ENCODE peak calls at places on chromosomes 2 and 18, in eight cellular contexts. C is vagina; U is adrenal gland; I is lower lobe of right lung; D is CD8-positive, alpha-beta T cell; X is tibial artery; V is bronchial epithelial cell; A is astrocyte. O is an unnamed sample. For H3K36me3, the result is how much of the 10 kb centered on the place peaks cover.

GRCh38 chr18:46555724-46556123 is 101.3 kb downstream of the LOXHD1 start:
- DNase-seq in C (no peak), I (no peak), D (no peak), V (peak), A (no peak), X (no peak), U (no peak), O (peak)

GRCh38 chr2:50674876-50675275 is 357.1 kb downstream of the NRXN1 start:
- DNase-seq in C (no peak), V (no peak), D (no peak), I (no peak), X (no peak), U (no peak), A (no peak), O (no peak)

GRCh38 chr18:50107468-50107867 is 87.5 kb downstream of the MYO5B start:
- DNase-seq in V (no peak), X (no peak), I (no peak), C (no peak), D (no peak), U (no peak), A (no peak), O (no peak)

GRCh38 chr18:50836521-50836957 is 16.7 kb upstream of the MRO start:
- DNase-seq in C (no peak), D (no peak), I (no peak), X (no peak), A (peak), V (peak), U (no peak), O (no peak)

GRCh38 chr2:127683766-127684165 is 8.4 kb upstream of the LIMS2 start:
- DNase-seq in X (peak), I (no peak), A (peak), V (no peak), D (no peak), U (no peak), C (no peak), O (no peak)

GRCh38 chr2:39996653-39997080 is 217.6 kb upstream of the THUMPD2 start:
- DNase-seq in I (no peak), D (no peak), C (no peak), V (peak), A (peak), U (no peak), X (no peak), O (no peak)

GRCh38 chr2:96103906-96104861 is 12.2 kb downstream of the ADRA2B start:
- DNase-seq in I (peak), D (no peak), A (no peak), X (peak), V (no peak), C (no peak), U (peak), O (no peak)

GRCh38 chr2:231682546-231683291 is 25.6 kb upstream of the PTMA start:
- DNase-seq in U (no peak), C (no peak), X (no peak), A (no peak), V (no peak), I (no peak), D (no peak), O (no peak)

GRCh38 chr18:8969639-8970378 is 132.7 kb upstream of the NDUFV2 start:
- DNase-seq in X (no peak), A (peak), D (no peak), I (no peak), U (no peak), V (peak), C (no peak), O (no peak)

GRCh38 chr2:187129306-187129705 is 280.3 kb upstream of the ZSWIM2 start:
- DNase-seq in V (peak), C (no peak), A (no peak), D (no peak), X (no peak), U (no peak), I (no peak), O (no peak)

GRCh38 chr18:12304351-12305210 is 3.5 kb upstream of the TUBB6 start:
- DNase-seq in U (no peak), C (peak), V (peak), A (peak), I (peak), D (no peak), X (no peak), O (no peak)

GRCh38 chr2:39871291-39871761 is 92.3 kb upstream of the THUMPD2 start:
- DNase-seq in D (no peak), U (no peak), V (peak), A (peak), C (no peak), X (no peak), I (no peak), O (no peak)

GRCh38 chr2:69493268-69493667 is 56.0 kb upstream of the NFU1 start:
- DNase-seq in A (no peak), V (no peak), U (no peak), X (no peak), D (no peak), C (no peak), I (no peak), O (no peak)

GRCh38 chr2:20585710-20586378 is 65.1 kb downstream of the HS1BP3 start:
- DNase-seq in C (no peak), V (no peak), U (peak), I (peak), A (no peak), X (no peak), D (no peak), O (peak)

GRCh38 chr18:31248783-31249521 is 69.0 kb upstream of the DSG1 start:
- DNase-seq in U (no peak), I (no peak), C (no peak), A (peak), X (no peak), V (peak), D (no peak), O (no peak)

GRCh38 chr2:142097711-142098110 is 33.1 kb downstream of the LRP1B start:
- DNase-seq in U (no peak), A (no peak), C (no peak), D (no peak), V (no peak), X (no peak), I (no peak), O (no peak)

GRCh38 chr2:158753561-158754302 is 41.4 kb upstream of the DAPL1 start:
- DNase-seq in V (peak), I (no peak), C (no peak), X (no peak), U (peak), A (peak), D (no peak), O (no peak)

DNA sequence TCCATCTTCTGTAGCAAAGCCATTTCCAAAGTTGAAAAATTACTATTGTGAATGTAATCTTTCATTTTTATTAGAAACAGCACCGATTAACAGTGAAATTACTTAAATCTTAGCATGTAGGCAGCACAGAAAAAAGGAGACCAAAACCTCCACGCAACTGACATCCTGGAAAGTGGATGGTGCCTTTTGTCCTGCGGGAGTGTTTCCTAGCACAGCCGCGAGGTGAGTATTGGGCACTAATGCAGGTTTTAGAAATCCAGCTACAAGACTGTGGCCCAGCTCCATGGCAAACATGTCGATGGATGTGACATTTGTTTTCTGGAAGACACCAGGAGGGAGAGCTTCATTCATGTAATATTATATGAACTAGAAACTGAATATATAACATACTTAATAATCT is 86.9 kb downstream of the MBP start:
- DNase-seq in U (no peak), D (no peak), C (no peak), I (no peak), A (no peak), X (no peak), V (no peak), O (no peak)
- H3K36me3 ChIP-seq in U (under half), D (under half), C (under half), I (under half), A (under half), X (under half), V (under half), O (under half)

DNA sequence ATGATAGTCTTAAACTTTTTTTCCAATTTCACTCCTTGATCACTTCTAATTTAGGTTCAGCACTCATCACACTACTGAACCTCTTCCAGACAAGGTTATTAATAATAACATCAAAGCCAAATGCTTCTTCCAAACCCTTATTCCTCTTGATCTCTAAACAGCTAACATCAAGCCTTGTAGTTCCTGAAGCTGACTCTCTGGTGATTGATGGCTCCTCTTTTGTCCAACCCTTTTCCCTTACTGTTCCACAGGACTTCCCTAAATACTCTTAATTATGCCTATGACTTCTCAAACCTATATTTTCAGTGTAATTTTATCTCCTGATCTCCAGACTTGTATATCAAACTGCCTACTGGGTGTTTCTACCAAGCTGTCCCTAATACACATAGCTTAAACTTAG is 83.9 kb downstream of the FAM228A start:
- DNase-seq in U (no peak), C (no peak), D (no peak), X (no peak), V (no peak), A (no peak), I (no peak), O (no peak)
- H3K36me3 ChIP-seq in U (under half), C (under half), D (under half), X (under half), V (under half), A (under half), I (half or more), O (under half)

DNA sequence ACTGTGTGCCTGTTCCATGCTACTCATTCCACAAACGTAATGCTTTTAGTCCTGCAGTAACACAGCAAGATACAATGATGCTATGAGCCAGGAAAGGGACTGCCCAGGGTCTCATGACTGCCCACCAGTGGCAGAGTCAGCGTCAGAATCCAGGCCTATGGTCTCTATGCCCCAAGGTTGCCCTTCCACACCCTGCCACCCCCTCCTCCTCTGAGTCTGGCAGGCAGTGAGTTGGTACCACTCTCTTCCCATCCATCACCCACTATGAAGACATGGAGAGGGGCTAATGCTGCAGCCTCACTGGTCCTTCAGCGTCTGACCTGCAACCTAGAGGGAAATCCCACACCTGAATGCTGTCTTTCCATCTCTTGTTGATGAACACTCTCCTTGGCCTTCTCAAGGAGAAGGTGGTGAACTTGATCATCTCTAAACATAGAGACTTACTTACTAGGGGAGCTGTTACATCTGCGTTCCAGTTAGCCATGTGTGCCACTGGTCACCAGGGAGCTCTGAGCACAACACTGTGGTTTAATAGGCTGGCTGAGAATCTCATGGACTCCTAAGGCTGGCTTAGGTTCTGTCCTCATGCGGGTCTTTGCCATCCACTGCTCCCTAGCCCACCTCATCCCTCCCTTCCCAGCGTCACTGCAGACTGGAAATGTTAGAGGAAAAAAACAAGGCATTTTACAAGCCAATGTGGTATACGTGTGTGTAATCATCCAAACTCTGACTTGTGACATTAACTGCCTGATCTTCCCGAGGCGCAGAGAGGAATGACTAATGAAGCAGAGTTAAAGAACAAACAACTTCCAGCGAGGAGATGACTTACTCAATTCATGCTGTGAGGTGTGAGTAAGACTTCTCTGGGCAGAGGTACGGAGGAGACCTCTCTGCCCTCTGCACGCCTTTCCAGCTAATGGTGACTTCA is 28.8 kb downstream of the STEAP3 start:
- DNase-seq in I (no peak), V (peak), D (no peak), C (no peak), X (no peak), U (no peak), A (peak), O (no peak)
- H3K36me3 ChIP-seq in I (under half), V (under half), D (under half), C (under half), X (under half), U (under half), A (under half), O (under half)

GRCh38 chr2:27222407-27222806 is 5.2 kb downstream of the CAD start:
- DNase-seq in D (no peak), X (no peak), I (no peak), U (no peak), V (no peak), A (no peak), C (no peak), O (no peak)

GRCh38 chr2:27223416-27223815 is 6.2 kb downstream of the CAD start:
- DNase-seq in I (no peak), C (no peak), X (no peak), V (no peak), D (no peak), U (no peak), A (no peak), O (no peak)

GRCh38 chr2:27225526-27225925 is 8.4 kb downstream of the CAD start:
- DNase-seq in V (no peak), A (no peak), C (no peak), I (no peak), X (no peak), U (no peak), D (no peak), O (no peak)

GRCh38 chr2:27231921-27232320 is 14.8 kb downstream of the CAD start:
- DNase-seq in U (no peak), C (no peak), I (no peak), V (no peak), X (no peak), D (no peak), A (no peak), O (no peak)

DNA sequence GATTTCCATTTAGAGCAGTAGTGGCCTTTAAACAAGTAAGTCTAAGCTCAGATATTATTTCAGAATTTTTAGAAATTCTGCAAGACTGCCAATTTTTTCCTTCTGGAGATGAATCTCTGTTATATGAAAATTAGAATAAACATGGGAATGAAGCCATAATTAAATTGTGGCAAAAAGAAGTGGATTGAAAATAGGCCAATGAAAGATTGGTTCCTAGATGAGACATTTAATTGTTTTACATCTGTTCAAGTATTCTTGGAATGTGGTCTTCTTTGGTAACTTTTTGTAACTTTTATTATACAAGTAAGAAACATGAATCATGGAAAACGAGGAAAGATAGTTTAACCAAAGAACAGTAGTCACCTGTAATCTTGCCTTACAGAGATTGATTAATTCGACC is 10.3 kb downstream of the CAD start:
- DNase-seq in V (no peak), X (no peak), D (no peak), C (no peak), U (no peak), A (no peak), I (no peak), O (no peak)
- H3K36me3 ChIP-seq in V (under half), X (half or more), D (under half), C (half or more), U (under half), A (half or more), I (half or more), O (half or more)

GRCh38 chr2:233740875-233741274 is 12.0 kb downstream of the UGT1A3 start:
- DNase-seq in X (no peak), D (no peak), A (no peak), C (no peak), I (no peak), U (no peak), V (no peak), O (no peak)
- H3K36me3 ChIP-seq in X (under half), D (under half), A (under half), C (under half), I (under half), U (under half), V (under half), O (under half)

DNA sequence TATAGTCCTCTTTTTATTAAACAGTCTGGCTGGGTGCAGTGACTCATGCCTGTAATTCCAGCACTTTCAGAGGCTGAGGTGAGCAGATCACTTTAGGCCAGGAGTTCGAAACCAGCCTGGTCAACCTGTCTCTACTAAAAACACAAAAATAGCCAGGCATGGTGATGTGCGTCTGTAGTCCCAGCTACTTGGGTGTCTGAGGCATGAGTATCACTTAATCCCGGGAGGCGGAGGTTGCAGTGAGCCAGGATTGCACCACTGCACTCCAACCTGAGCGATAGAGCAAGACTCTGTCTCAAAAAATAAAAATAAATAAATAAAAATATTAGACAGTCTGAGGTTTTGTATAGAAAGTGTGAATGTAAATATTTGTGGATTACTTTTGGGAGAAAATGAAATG is 17.8 kb downstream of the XRCC5 start:
- DNase-seq in X (no peak), I (no peak), V (no peak), C (no peak), U (no peak), D (no peak), A (no peak), O (no peak)
- H3K36me3 ChIP-seq in X (half or more), I (half or more), V (under half), C (half or more), U (under half), D (half or more), A (half or more), O (under half)